ENCODE peak calls at places on chromosome 7, in seven cellular contexts. F is A549, X is uterus, G is NB4, S is suprapubic skin, Y is tibial nerve, V is spleen. Q is an unnamed sample.

GRCh38 chr7:127819975-127820778 is 168.2 kb downstream of the SND1 start:
- DNase-seq in X (no peak), Y (no peak), V (no peak), F (no peak), G (peak; percentile 54), S (no peak), Q (no peak)

GRCh38 chr7:143129051-143129450 is 2.8 kb upstream of the PIP start:
- DNase-seq in V (no peak), X (no peak), S (no peak), G (no peak), Y (no peak), F (no peak), Q (no peak)

GRCh38 chr7:18740579-18740988 is 245.0 kb downstream of the HDAC9 start:
- DNase-seq in F (no peak), X (no peak), S (no peak), V (no peak), Y (no peak), G (no peak), Q (no peak)

GRCh38 chr7:74097937-74098614 is 14.5 kb downstream of the LIMK1 start:
- DNase-seq in S (no peak), F (peak; percentile 30), G (no peak), X (peak; percentile 76), Y (no peak), V (no peak), Q (no peak)

GRCh38 chr7:135846339-135846738 is 97.7 kb upstream of the FAM180A start:
- DNase-seq in Y (no peak), S (no peak), G (no peak), V (no peak), F (no peak), X (no peak), Q (no peak)

GRCh38 chr7:24052572-24053223 is 231.3 kb upstream of the NPY start:
- DNase-seq in S (no peak), G (peak; percentile 88), X (no peak), V (no peak), Y (no peak), F (no peak), Q (no peak)

GRCh38 chr7:142587578-142588191 is 161.6 kb upstream of the PRSS1 start:
- DNase-seq in V (no peak), F (peak; percentile 85), X (no peak), S (no peak), Y (no peak), G (peak; percentile 80), Q (no peak)

GRCh38 chr7:37732253-37732652 is 48.7 kb downstream of the GPR141 start:
- DNase-seq in Y (peak; percentile 83), S (no peak), X (peak; percentile 60), F (peak; percentile 48), V (no peak), G (peak; percentile 96), Q (peak; percentile 12)

GRCh38 chr7:12139421-12139820 is 71.7 kb upstream of the TMEM106B start:
- DNase-seq in X (no peak), V (no peak), G (peak; percentile 12), S (no peak), F (no peak), Y (no peak), Q (no peak)

GRCh38 chr7:93945756-93946540 is 24.4 kb downstream of the GNG11 start:
- DNase-seq in X (no peak), F (no peak), Y (no peak), V (no peak), S (no peak), G (no peak), Q (no peak)

GRCh38 chr7:55488221-55488620 is 84.1 kb downstream of the VOPP1 start:
- DNase-seq in X (no peak), S (no peak), F (no peak), Y (no peak), G (no peak), V (peak; percentile 63), Q (no peak)

GRCh38 chr7:98922392-98923107 is 44.2 kb downstream of the TRRAP start:
- DNase-seq in V (no peak), X (no peak), F (peak; percentile 44), Y (peak; percentile 53), S (no peak), G (no peak), Q (peak; percentile 64)

GRCh38 chr7:157552295-157552993 is 215.6 kb downstream of the DNAJB6 start:
- DNase-seq in G (no peak), F (no peak), Y (no peak), V (peak; percentile 54), X (no peak), S (peak; percentile 55), Q (no peak)

GRCh38 chr7:36667007-36667406 is 57.3 kb downstream of the AOAH start:
- DNase-seq in V (no peak), S (no peak), X (no peak), Y (no peak), F (no peak), G (no peak), Q (no peak)

GRCh38 chr7:135855836-135856235 is 107.2 kb upstream of the FAM180A start:
- DNase-seq in F (no peak), Y (no peak), X (no peak), S (no peak), V (no peak), G (no peak), Q (no peak)

GRCh38 chr7:119996634-119997033 is 276.3 kb upstream of the KCND2 start:
- DNase-seq in G (no peak), S (no peak), X (no peak), Y (no peak), V (no peak), F (no peak), Q (no peak)

GRCh38 chr7:148893071-148893470 is 9.0 kb upstream of the EZH2 start:
- DNase-seq in V (no peak), X (no peak), G (no peak), S (no peak), Y (no peak), F (no peak), Q (no peak)

GRCh38 chr7:155259791-155260497 is 37.7 kb upstream of the INSIG1 start:
- DNase-seq in X (no peak), G (no peak), S (no peak), F (no peak), V (peak; percentile 72), Y (no peak), Q (no peak)

GRCh38 chr7:52184006-52184703 is 851.3 kb upstream of the POM121L12 start:
- DNase-seq in F (no peak), G (no peak), S (no peak), Y (no peak), X (no peak), V (no peak), Q (no peak)

GRCh38 chr7:121344497-121344896 is 15.7 kb downstream of the WNT16 start:
- DNase-seq in F (no peak), X (no peak), Y (no peak), S (no peak), G (no peak), V (no peak), Q (no peak)

GRCh38 chr7:128203710-128204214 is 37.3 kb upstream of the LEP start:
- DNase-seq in X (no peak), V (no peak), G (no peak), F (no peak), S (peak; percentile 38), Y (no peak), Q (no peak)

GRCh38 chr7:29401827-29402226 is 161.8 kb upstream of the PRR15 start:
- DNase-seq in S (no peak), V (no peak), Y (no peak), F (no peak), G (no peak), X (no peak), Q (no peak)

GRCh38 chr7:43303740-43304241 is 191.3 kb downstream of the HECW1 start:
- DNase-seq in F (no peak), Y (no peak), V (no peak), S (no peak), X (no peak), G (no peak), Q (no peak)

GRCh38 chr7:43300121-43300520 is 187.7 kb downstream of the HECW1 start:
- DNase-seq in G (no peak), S (no peak), X (no peak), Y (no peak), F (no peak), V (no peak), Q (no peak)

GRCh38 chr7:43302773-43303172 is 190.3 kb downstream of the HECW1 start:
- DNase-seq in X (no peak), V (no peak), F (no peak), Y (no peak), S (no peak), G (no peak), Q (no peak)

GRCh38 chr7:43298617-43299016 is 186.2 kb downstream of the HECW1 start:
- DNase-seq in S (no peak), G (no peak), V (no peak), X (no peak), Y (no peak), F (no peak), Q (no peak)

DNA sequence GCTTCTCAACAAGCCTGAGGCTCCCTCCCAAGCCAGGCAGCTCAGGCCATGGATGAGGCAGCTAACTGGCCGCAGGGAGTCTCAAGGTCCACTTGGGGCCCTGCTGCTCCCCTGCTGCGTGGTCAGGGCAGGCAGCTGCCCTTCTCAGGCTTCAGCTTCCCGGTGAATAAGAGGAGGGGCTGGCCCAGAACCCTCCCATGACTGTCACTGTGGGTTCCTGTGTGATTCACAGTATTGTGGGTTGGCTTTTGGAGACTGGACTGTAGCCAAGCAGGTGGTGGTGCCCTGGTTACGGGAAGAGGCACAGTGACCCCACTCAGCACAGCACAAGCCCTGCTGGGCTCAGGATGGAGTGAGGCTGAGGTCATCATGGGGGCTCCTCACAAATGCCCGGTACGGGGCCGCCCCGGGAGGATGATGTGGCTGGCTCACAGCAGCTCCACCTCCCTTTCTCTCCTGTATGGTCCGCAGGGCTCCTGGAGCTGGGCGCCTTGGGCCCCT is 189.8 kb downstream of the HECW1 start:
- DNase-seq in F (no peak), Y (no peak), G (no peak), V (no peak), X (no peak), S (no peak), Q (no peak)
- TF ChIP-seq POLR2A in F (no peak), Y (no peak), G (no peak), V (no peak), X (no peak), S (no peak), Q (no peak)

GRCh38 chr7:66493235-66494181 is 135.2 kb upstream of the KCTD7 start:
- DNase-seq in S (peak; percentile 99), X (peak; percentile 97), Y (peak; percentile 96), F (peak; percentile 99), G (peak; percentile 99), V (peak; percentile 98), Q (peak; percentile 98)
- TF ChIP-seq POLR2A in S (peak; percentile 78), X (peak; percentile 96), Y (peak; percentile 92), F (peak; percentile 96), G (peak; percentile 98), V (peak; percentile 55), Q (peak; percentile 94)

DNA sequence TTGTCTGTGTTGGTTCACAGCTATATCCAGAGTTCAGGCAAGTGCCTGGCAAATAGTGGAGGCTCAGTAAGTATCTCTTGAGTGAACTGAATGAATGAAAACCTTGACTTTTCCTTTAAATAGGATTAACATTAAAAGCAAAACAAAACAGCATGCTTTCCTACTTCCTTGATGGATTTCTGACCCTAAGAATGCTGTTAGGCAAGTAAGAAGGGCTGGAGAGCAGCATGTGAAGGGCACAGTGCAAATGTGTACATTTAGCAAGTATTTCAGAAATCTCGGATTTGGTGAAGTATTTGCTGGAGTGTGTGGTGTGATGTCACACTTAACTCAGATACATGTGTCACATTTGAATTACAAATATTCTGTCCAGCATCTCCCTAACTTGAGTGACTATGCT is 3.1 kb downstream of the TMEM229A start:
- DNase-seq in G (no peak), V (no peak), S (no peak), Y (no peak), X (no peak), F (no peak), Q (no peak)
- TF ChIP-seq POLR2A in G (no peak), V (no peak), S (no peak), Y (no peak), X (no peak), F (no peak), Q (no peak)

GRCh38 chr7:112450807-112451661 is 774 bp downstream of the IFRD1 start:
- DNase-seq in X (peak; percentile 97), V (peak; percentile 97), S (peak; percentile 96), F (peak; percentile 96), G (peak; percentile 98), Y (peak; percentile 94), Q (peak; percentile 97)
- TF ChIP-seq POLR2A in X (peak; percentile 55), V (no peak), S (no peak), F (no peak), G (peak; percentile 24), Y (no peak), Q (peak; percentile 21)